ENCODE peak calls at places on chromosomes 7 and 10, in eight cellular contexts. B is tibial nerve; W is endodermal cell; O is CD8-positive, alpha-beta memory T cell; L is spleen; P is fibroblast of the aortic adventitia; R is choroid plexus epithelial cell; V is astrocyte of the spinal cord. C is an unnamed sample.

GRCh38 chr10:103696094-103696410 is 159.3 kb downstream of the SH3PXD2A start:
- DNase-seq in R (no peak), L (no peak), B (no peak), O (no peak), W (no peak), P (no peak), V (no peak), C (no peak)

GRCh38 chr10:132395704-132396494 is 1.1 kb upstream of the PWWP2B start:
- DNase-seq in P (no peak), L (peak), B (no peak), W (peak), V (no peak), O (no peak), R (peak), C (no peak)

GRCh38 chr10:128884061-128884425 is 583.0 kb upstream of the MGMT start:
- DNase-seq in L (no peak), W (no peak), B (no peak), R (no peak), P (no peak), V (no peak), O (no peak), C (no peak)

GRCh38 chr7:3722396-3722846 is 421.4 kb downstream of the SDK1 start:
- DNase-seq in L (peak), B (no peak), P (no peak), O (peak), W (peak), V (peak), R (peak), C (peak)

GRCh38 chr10:19993714-19994343 is 177.6 kb downstream of the PLXDC2 start:
- DNase-seq in W (no peak), O (no peak), V (no peak), B (no peak), P (no peak), L (no peak), R (peak), C (no peak)

GRCh38 chr10:77550378-77550777 is 87.2 kb downstream of the KCNMA1 start:
- DNase-seq in B (no peak), V (no peak), P (no peak), R (peak), L (no peak), W (no peak), O (no peak), C (no peak)

GRCh38 chr7:77989981-77990566 is 191.5 kb downstream of the PHTF2 start:
- DNase-seq in V (no peak), L (no peak), P (no peak), W (peak), R (no peak), O (no peak), B (no peak), C (no peak)

GRCh38 chr10:92638037-92638436 is 45.1 kb downstream of the KIF11 start:
- DNase-seq in V (no peak), L (no peak), O (no peak), P (no peak), R (no peak), W (no peak), B (no peak), C (no peak)

GRCh38 chr10:90399782-90400181 is 458.1 kb downstream of the HTR7 start:
- DNase-seq in L (no peak), P (no peak), R (no peak), V (no peak), O (no peak), B (no peak), W (no peak), C (no peak)

GRCh38 chr7:118288098-118288497 is 63.6 kb downstream of the ANKRD7 start:
- DNase-seq in R (peak), L (no peak), W (no peak), V (peak), P (no peak), B (no peak), O (peak), C (no peak)

GRCh38 chr10:113897693-113898618 is 43.5 kb downstream of the NHLRC2 start:
- DNase-seq in O (no peak), L (no peak), V (no peak), R (peak), B (no peak), P (no peak), W (no peak), C (no peak)

GRCh38 chr7:131625817-131626372 is 69.5 kb upstream of the PODXL start:
- DNase-seq in O (no peak), V (peak), W (peak), P (peak), R (peak), L (no peak), B (no peak), C (no peak)

GRCh38 chr10:121216721-121217181 is 365.6 kb downstream of the WDR11 start:
- DNase-seq in L (no peak), W (no peak), B (peak), O (no peak), R (no peak), P (no peak), V (no peak), C (peak)

GRCh38 chr10:110010076-110011069 is 2.6 kb downstream of the ADD3 start:
- DNase-seq in P (no peak), W (no peak), O (peak), V (no peak), L (no peak), R (peak), B (no peak), C (no peak)

GRCh38 chr7:132527467-132528410 is 48.5 kb downstream of the PLXNA4 start:
- DNase-seq in R (no peak), P (no peak), W (no peak), L (no peak), O (no peak), B (no peak), V (no peak), C (no peak)

GRCh38 chr7:90597879-90598278 is 1.8 kb downstream of the CDK14 start:
- DNase-seq in B (no peak), L (no peak), O (no peak), W (no peak), R (no peak), P (no peak), V (no peak), C (no peak)

GRCh38 chr7:35993663-35994622 is 159.1 kb upstream of the EEPD1 start:
- DNase-seq in P (no peak), O (no peak), L (no peak), V (peak), R (peak), W (no peak), B (no peak), C (no peak)

GRCh38 chr7:116957874-116958273 is 4.6 kb downstream of the ST7 start:
- DNase-seq in R (no peak), L (no peak), B (no peak), W (no peak), V (no peak), P (no peak), O (no peak), C (no peak)

GRCh38 chr7:63900394-63901203 is 98.0 kb upstream of the ZNF722 start:
- DNase-seq in V (no peak), L (peak), O (peak), R (no peak), P (no peak), B (peak), W (no peak), C (peak)

GRCh38 chr7:150902078-150903033 is 50.0 kb downstream of the AOC1 start:
- DNase-seq in O (no peak), P (no peak), W (no peak), V (no peak), B (no peak), L (no peak), R (no peak), C (no peak)

GRCh38 chr10:1169981-1170866 is 114.0 kb downstream of the WDR37 start:
- DNase-seq in L (peak), B (no peak), O (no peak), W (peak), V (no peak), R (no peak), P (no peak), C (no peak)

GRCh38 chr7:150560486-150560885 is 6.7 kb upstream of the GIMAP4 start:
- DNase-seq in V (no peak), L (no peak), O (no peak), R (no peak), W (no peak), P (no peak), B (no peak), C (no peak)

GRCh38 chr10:112229096-112229495 is 45.5 kb upstream of the GPAM start:
- DNase-seq in B (no peak), P (no peak), W (no peak), V (no peak), O (no peak), R (no peak), L (no peak), C (no peak)

GRCh38 chr7:158410720-158411119 is 176.9 kb downstream of the PTPRN2 start:
- DNase-seq in O (no peak), W (peak), V (no peak), R (no peak), L (peak), B (no peak), P (no peak), C (no peak)

GRCh38 chr7:84123903-84124573 is 70.6 kb downstream of the SEMA3A start:
- DNase-seq in P (no peak), L (no peak), V (peak), B (no peak), O (no peak), W (no peak), R (peak), C (no peak)

GRCh38 chr7:151810434-151811232 is 66.3 kb downstream of the PRKAG2 start:
- DNase-seq in V (no peak), W (no peak), R (no peak), L (peak), O (no peak), B (no peak), P (no peak), C (peak)

GRCh38 chr7:64300641-64301405 is 12.9 kb upstream of the ZNF736 start:
- DNase-seq in P (no peak), R (no peak), W (no peak), O (no peak), V (no peak), L (no peak), B (no peak), C (no peak)

GRCh38 chr10:82674036-82674435 is 799.0 kb downstream of the NRG3 start:
- DNase-seq in O (no peak), P (no peak), B (no peak), W (no peak), R (no peak), L (no peak), V (no peak), C (no peak)

GRCh38 chr10:52031771-52032170 is 282.3 kb upstream of the DKK1 start:
- DNase-seq in P (peak), V (no peak), B (no peak), R (no peak), L (no peak), O (no peak), W (no peak), C (no peak)
- H3K4me3 ChIP-seq in P (no peak), V (no peak), B (no peak), R (no peak), L (no peak), O (no peak), W (no peak), C (no peak)

GRCh38 chr10:11895598-11895997 is 72.4 kb downstream of the PROSER2 start:
- DNase-seq in O (no peak), R (no peak), V (no peak), B (no peak), P (no peak), L (no peak), W (no peak), C (no peak)

GRCh38 chr10:11893749-11894278 is 70.7 kb downstream of the PROSER2 start:
- DNase-seq in L (peak), V (no peak), P (no peak), R (no peak), W (no peak), O (no peak), B (no peak), C (no peak)

GRCh38 chr10:11895108-11895466 is 71.9 kb downstream of the PROSER2 start:
- DNase-seq in V (no peak), L (peak), B (no peak), O (no peak), W (no peak), P (no peak), R (no peak), C (no peak)

GRCh38 chr10:11896549-11897200 is 73.5 kb downstream of the PROSER2 start:
- DNase-seq in B (no peak), R (no peak), W (no peak), L (peak), V (no peak), O (no peak), P (no peak), C (peak)

DNA sequence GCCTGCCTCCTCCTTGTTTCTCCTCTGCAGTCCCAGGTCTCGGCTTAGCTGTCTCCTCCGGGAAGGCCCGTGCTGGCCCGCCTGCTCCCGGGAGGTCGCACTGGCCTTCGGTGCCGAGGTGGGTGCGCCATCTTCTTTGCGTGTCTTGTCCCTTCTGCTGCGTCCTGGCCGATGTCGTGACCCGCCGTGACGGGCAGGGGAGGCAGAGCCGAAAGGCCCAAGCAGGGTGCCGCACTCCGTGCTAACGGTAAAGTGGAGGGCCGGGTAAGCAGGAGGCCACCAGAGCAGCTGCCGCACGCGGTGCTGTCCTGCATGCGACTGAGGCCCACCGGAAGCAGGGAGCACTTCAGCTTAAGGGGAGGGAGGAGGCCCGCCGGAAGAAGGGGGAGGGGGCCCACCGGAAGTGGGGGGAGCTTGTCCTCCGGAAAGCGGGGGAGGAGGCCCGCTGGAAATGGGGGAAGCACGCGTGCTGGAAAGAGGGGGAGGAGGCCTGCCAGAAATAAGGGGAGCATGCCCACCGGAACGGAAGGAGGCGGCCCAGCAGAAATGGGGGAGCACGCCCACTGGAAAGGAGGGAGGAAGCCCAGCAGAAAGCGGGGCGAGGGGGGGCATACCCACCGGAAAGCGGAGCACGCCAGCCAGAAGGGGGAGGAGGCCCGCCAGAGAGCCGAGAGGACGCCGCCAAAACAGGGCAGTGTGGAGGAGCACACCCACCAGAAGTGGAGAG is 71.4 kb downstream of the PROSER2 start:
- DNase-seq in R (no peak), O (no peak), B (no peak), W (no peak), L (peak), P (no peak), V (no peak), C (no peak)
- H3K4me3 ChIP-seq in R (no peak), O (no peak), B (no peak), W (no peak), L (no peak), P (no peak), V (no peak), C (no peak)

GRCh38 chr10:62243647-62243997 is 25.0 kb downstream of the RTKN2 start:
- DNase-seq in O (no peak), R (no peak), W (no peak), V (no peak), L (no peak), B (no peak), P (no peak), C (no peak)
- H3K4me3 ChIP-seq in O (no peak), R (peak), W (no peak), V (no peak), L (no peak), B (peak), P (peak), C (no peak)

GRCh38 chr7:97015787-97016391 is 8.7 kb downstream of the DLX5 start:
- DNase-seq in R (no peak), V (no peak), O (no peak), L (no peak), B (no peak), W (no peak), P (no peak), C (no peak)

GRCh38 chr7:97017197-97018125 is 7.2 kb downstream of the DLX5 start:
- DNase-seq in P (no peak), R (no peak), O (no peak), W (no peak), V (no peak), B (no peak), L (no peak), C (no peak)

GRCh38 chr7:97018126-97018601 is 6.5 kb downstream of the DLX5 start:
- DNase-seq in B (no peak), P (no peak), V (no peak), L (no peak), O (no peak), R (no peak), W (peak), C (no peak)

GRCh38 chr7:97015279-97015678 is 9.4 kb downstream of the DLX5 start:
- DNase-seq in V (no peak), P (no peak), W (no peak), B (no peak), R (no peak), O (no peak), L (no peak), C (no peak)

GRCh38 chr7:97016392-97017196 is 8.0 kb downstream of the DLX5 start:
- DNase-seq in L (no peak), R (no peak), B (no peak), V (no peak), W (peak), P (no peak), O (no peak), C (no peak)
- H3K4me3 ChIP-seq in L (no peak), R (no peak), B (no peak), V (no peak), W (peak), P (no peak), O (no peak), C (no peak)

DNA sequence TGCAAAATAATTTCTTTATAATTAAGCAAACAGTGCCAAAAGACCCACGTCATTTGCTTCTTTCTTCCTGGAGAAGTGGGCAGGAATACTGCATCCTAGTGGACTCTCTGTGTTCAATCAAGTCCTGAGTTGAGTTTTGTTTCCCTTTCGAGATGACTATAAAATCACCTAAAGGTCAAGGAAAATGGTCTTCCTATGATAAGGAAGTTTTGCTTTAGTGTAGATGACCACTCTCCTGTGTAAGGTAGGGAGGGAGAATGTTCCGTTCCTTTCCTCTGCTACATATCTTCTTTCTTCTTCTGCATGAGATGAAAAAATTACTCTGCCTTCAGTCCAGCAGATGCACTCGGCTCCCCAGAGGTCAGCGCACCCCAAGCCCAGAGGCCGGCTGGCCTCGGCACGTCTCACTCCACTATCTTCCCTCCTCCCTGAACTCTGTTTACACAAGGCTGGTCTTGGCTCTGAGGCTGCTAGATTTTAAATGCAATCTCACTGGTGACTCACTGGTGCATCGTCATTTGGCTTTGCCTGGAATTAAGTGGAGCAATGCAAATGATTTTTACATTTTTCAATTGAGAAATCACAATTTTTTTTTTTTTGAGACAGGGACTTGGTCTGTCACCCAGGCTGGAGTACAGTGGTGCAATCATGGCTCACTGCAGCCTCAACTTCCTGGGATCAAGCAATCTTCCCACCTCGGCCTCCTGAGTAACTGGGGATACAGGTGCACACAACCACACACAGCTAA is 18.6 kb upstream of the VDAC2 start:
- DNase-seq in O (no peak), B (no peak), L (no peak), W (no peak), R (peak), P (peak), V (peak), C (peak)
- H3K4me3 ChIP-seq in O (no peak), B (no peak), L (no peak), W (no peak), R (peak), P (peak), V (no peak), C (no peak)

DNA sequence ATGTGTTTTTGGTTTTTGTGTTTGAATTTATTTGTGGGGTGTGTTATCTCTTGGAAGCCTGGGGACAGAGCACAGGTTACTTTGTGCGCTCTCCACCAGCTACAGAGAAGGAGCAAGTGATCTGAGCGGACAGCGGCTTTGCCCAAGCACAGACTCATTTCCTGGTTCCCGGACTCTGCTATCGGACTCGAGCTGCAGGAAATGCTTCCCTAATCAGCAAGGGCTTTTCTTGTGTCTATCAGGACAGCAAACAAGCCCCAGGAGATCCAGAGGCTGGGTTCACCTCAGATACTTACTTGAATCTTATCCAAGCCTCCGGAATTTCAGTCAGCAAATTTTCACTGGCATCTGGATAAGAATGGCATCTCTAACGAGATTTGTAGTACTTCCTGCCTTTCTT is 27.8 kb downstream of the MRC1 start:
- DNase-seq in R (peak), L (no peak), P (peak), W (peak), B (no peak), V (peak), O (no peak), C (no peak)
- H3K4me3 ChIP-seq in R (peak), L (no peak), P (peak), W (no peak), B (no peak), V (peak), O (no peak), C (peak)

GRCh38 chr10:14182781-14183180 is 147.9 kb downstream of the FRMD4A start:
- DNase-seq in L (no peak), P (no peak), W (no peak), O (no peak), V (no peak), R (no peak), B (no peak), C (no peak)

GRCh38 chr10:14184841-14185500 is 145.8 kb downstream of the FRMD4A start:
- DNase-seq in O (peak), P (no peak), V (peak), R (peak), L (peak), B (no peak), W (peak), C (no peak)

GRCh38 chr10:14186245-14186644 is 144.5 kb downstream of the FRMD4A start:
- DNase-seq in O (no peak), L (no peak), V (peak), P (no peak), W (peak), B (no peak), R (peak), C (no peak)

GRCh38 chr10:14181197-14181936 is 149.4 kb downstream of the FRMD4A start:
- DNase-seq in P (no peak), B (no peak), W (no peak), V (no peak), L (no peak), R (no peak), O (no peak), C (no peak)

GRCh38 chr10:14185501-14186045 is 145.2 kb downstream of the FRMD4A start:
- DNase-seq in O (no peak), R (peak), V (peak), P (no peak), L (no peak), W (peak), B (no peak), C (no peak)
- H3K4me3 ChIP-seq in O (peak), R (no peak), V (no peak), P (no peak), L (no peak), W (no peak), B (no peak), C (no peak)

DNA sequence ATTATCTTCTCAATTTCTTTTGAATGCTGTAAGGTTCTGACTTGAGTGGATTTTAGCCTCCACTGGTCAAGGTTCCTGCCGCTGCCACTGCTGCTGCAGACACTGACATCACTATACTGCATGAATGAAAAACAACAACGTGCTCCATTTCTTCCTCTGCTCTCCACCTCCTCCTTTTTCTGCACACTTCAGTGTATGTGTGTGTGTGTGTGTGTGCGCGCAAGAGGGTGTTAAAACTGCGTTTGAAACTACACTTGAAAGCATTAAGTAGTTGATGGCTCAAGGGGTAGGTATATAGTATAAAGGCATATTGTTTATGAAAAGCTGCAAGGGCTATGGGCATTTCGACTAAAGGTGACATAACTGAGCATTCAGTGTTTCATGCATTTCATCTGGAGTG is 3.5 kb downstream of the GLCCI1 start:
- DNase-seq in B (no peak), R (no peak), W (no peak), O (peak), P (no peak), L (no peak), V (no peak), C (peak)
- H3K4me3 ChIP-seq in B (peak), R (no peak), W (peak), O (peak), P (no peak), L (no peak), V (peak), C (peak)